ENCODE peak calls at places on chromosomes 4 and X, in five cellular contexts. N, U, O, G and S are unnamed samples.

GRCh38 chrX:46573331-46573895 is at the start of gene CHST7:
- DNase-seq in U (no peak), G (peak; percentile 81), N (peak; percentile 52), O (peak; percentile 67), S (peak; percentile 46)

GRCh38 chrX:150038356-150038755 is 100.1 kb upstream of the EOLA2 start:
- DNase-seq in N (no peak), G (no peak), O (no peak), U (no peak), S (no peak)

GRCh38 chrX:5724123-5724522 is 504.5 kb downstream of the NLGN4X start:
- DNase-seq in N (no peak), O (no peak), U (no peak), G (no peak), S (no peak)

GRCh38 chrX:149124526-149125108 is 380.5 kb downstream of the IDS start:
- DNase-seq in N (no peak), U (no peak), O (no peak), G (no peak), S (no peak)

GRCh38 chr4:113555868-113556267 is 205.7 kb downstream of the CAMK2D start:
- DNase-seq in G (no peak), O (no peak), N (no peak), U (no peak), S (no peak)

GRCh38 chr4:3434891-3435683 is 6.7 kb upstream of the HGFAC start:
- DNase-seq in G (no peak), N (no peak), O (no peak), U (no peak), S (no peak)

GRCh38 chrX:27307546-27307945 is 155.6 kb downstream of the PPP4R3C start:
- DNase-seq in U (no peak), G (no peak), O (no peak), N (no peak), S (no peak)

GRCh38 chrX:27728291-27728690 is 79.5 kb upstream of the MAGEB10 start:
- DNase-seq in N (peak; percentile 42), G (no peak), O (no peak), U (no peak), S (peak; percentile 23)

GRCh38 chr4:157204634-157205244 is 15.8 kb upstream of the GRIA2 start:
- DNase-seq in O (peak; percentile 35), U (peak; percentile 49), N (peak; percentile 1), G (peak; percentile 30), S (peak; percentile 13)

GRCh38 chrX:1205681-1206611 is 6.5 kb downstream of the CRLF2 start:
- DNase-seq in O (peak; percentile 65), U (peak; percentile 65), N (peak; percentile 59), G (peak; percentile 8), S (peak; percentile 95)

GRCh38 chrX:134484039-134484438 is 24.1 kb downstream of the HPRT1 start:
- DNase-seq in U (no peak), G (peak; percentile 18), O (peak; percentile 7), N (peak; percentile 67), S (peak; percentile 36)

GRCh38 chrX:109997786-109998452 is 5.0 kb upstream of the TMEM164 start:
- DNase-seq in O (no peak), G (no peak), U (no peak), N (no peak), S (no peak)

GRCh38 chr4:8269535-8270417 is at the start of gene HTRA3:
- DNase-seq in U (no peak), O (no peak), G (no peak), N (peak; percentile 31), S (no peak)

GRCh38 chr4:6118201-6118600 is 82.1 kb downstream of the JAKMIP1 start:
- DNase-seq in O (no peak), G (no peak), N (no peak), U (no peak), S (no peak)

DNA sequence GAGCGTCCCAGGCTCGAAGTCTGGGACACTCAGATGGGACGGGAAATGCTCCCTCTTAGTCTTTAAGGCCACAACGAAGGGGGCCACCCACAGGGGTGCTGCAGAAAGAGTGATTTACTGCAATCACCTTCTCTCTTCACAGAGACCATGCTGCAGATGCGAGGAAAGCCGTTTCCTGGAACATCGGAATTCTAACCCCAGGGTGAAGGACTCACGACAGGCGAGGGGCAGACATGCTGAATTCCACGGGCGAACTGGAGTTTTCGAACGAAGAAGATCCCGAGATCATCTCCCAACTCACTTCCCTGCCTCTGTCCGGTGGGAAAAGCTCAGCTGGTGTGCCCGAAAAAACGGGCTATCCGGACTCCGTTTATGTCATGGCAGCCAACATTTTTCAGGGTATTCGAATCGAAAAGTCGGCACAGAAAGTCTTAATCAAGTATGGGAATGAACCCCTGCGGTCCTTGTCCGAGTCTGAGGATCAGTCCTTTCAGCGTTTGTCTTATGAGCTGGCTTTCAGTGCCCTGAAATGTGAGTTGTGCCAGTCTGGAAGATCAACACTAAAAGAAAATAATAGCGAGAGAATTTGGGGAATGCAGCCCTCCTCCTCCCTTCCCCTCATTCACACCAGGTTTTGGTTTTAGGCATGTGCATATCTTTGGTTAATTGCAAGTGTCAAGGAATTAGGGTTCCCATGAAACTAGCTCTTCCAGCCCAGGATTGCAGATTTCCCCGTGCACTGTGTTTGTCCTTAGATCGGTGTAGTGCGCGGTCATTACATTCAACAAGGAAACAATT is 905 bp downstream of the NSUN7 start:
- DNase-seq in G (peak; percentile 38), N (no peak), O (no peak), U (peak; percentile 15), S (no peak)
- TF ChIP-seq RAD21 in G (no peak), N (no peak), O (no peak), U (no peak), S (no peak)

GRCh38 chr4:127780598-127780997 is 1.5 kb upstream of the HSPA4L start:
- DNase-seq in U (no peak), G (no peak), O (no peak), N (no peak), S (no peak)

GRCh38 chr4:127782275-127783025 is at the start of gene HSPA4L:
- DNase-seq in O (peak; percentile 65), G (no peak), U (no peak), N (peak; percentile 45), S (peak; percentile 63)

GRCh38 chr4:127783026-127783769 is 1.1 kb downstream of the HSPA4L start:
- DNase-seq in U (no peak), G (peak; percentile 46), O (peak; percentile 42), N (peak; percentile 65), S (peak; percentile 24)

GRCh38 chr4:127781303-127782024 is 658 bp upstream of the HSPA4L start:
- DNase-seq in O (peak; percentile 15), N (peak; percentile 15), G (peak; percentile 82), U (no peak), S (no peak)

DNA sequence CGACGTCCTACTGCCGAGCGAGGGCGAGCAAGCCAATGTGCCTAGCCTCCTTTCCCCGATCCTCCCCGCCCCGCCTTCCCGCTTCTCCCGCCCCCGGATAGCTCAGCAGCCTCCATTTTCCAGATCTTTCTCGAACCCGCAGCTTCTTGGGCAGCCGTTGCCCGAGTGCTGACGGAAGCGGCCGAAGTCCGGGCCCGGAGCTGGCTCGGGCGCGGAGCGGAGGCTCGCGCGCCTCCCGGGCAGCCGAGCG is 172 bp upstream of the HSPA4L start:
- DNase-seq in U (peak; percentile 83), N (peak; percentile 81), G (peak; percentile 97), O (peak; percentile 64), S (peak; percentile 65)
- TF ChIP-seq RAD21 in U (no peak), N (no peak), G (no peak), O (no peak), S (no peak)

GRCh38 chr4:109235683-109236082 is 66.8 kb downstream of the COL25A1 start:
- DNase-seq in U (no peak), N (no peak), O (no peak), G (no peak), S (no peak)
- TF ChIP-seq RAD21 in U (no peak), N (no peak), O (no peak), G (no peak), S (no peak)

GRCh38 chrX:152451731-152451980 is 541 bp upstream of the GABRA3 start:
- DNase-seq in O (no peak), U (no peak), G (no peak), N (no peak), S (no peak)
- TF ChIP-seq RAD21 in O (no peak), U (no peak), G (no peak), N (no peak), S (no peak)

GRCh38 chr4:142406051-142406549 is 440.0 kb downstream of the INPP4B start:
- DNase-seq in O (no peak), G (no peak), U (no peak), N (no peak), S (no peak)

GRCh38 chr4:142405021-142405991 is 440.8 kb downstream of the INPP4B start:
- DNase-seq in G (no peak), N (peak; percentile 68), U (no peak), O (peak; percentile 9), S (no peak)

GRCh38 chr4:142402156-142402555 is 443.9 kb downstream of the INPP4B start:
- DNase-seq in U (no peak), O (no peak), N (no peak), G (no peak), S (no peak)

GRCh38 chr4:142402925-142403324 is 443.2 kb downstream of the INPP4B start:
- DNase-seq in O (no peak), N (peak; percentile 39), U (no peak), G (no peak), S (no peak)

DNA sequence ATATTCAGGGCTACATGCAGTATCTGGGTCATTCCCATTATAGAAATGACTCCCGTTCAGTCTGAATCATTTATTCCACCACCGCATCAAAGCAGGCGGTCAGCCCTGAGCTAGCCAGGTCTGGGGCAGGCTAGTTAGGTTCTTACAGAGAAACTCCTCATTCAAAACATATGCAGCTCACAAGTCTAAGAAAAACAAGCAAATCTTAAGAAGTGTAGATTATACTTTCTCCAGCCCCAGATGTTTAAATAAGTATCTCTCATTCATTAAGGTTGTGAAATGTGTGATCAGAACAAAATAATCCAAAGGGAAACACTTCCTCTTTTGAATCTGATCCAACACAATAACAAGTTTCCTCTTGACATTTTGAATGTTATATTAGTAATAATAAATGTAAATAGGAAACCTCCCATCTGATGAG is 441.9 kb downstream of the INPP4B start:
- DNase-seq in O (peak; percentile 20), U (no peak), N (peak; percentile 72), G (no peak), S (peak; percentile 82)
- TF ChIP-seq RAD21 in O (no peak), U (no peak), N (no peak), G (no peak), S (no peak)

GRCh38 chrX:37609727-37610126 is 38.3 kb downstream of the LANCL3 start:
- DNase-seq in U (no peak), O (no peak), G (no peak), N (no peak), S (no peak)

GRCh38 chrX:37599735-37600134 is 28.3 kb downstream of the LANCL3 start:
- DNase-seq in U (no peak), G (no peak), N (no peak), O (no peak), S (no peak)

GRCh38 chrX:37608156-37608555 is 36.7 kb downstream of the LANCL3 start:
- DNase-seq in U (no peak), N (no peak), G (no peak), O (no peak), S (no peak)

DNA sequence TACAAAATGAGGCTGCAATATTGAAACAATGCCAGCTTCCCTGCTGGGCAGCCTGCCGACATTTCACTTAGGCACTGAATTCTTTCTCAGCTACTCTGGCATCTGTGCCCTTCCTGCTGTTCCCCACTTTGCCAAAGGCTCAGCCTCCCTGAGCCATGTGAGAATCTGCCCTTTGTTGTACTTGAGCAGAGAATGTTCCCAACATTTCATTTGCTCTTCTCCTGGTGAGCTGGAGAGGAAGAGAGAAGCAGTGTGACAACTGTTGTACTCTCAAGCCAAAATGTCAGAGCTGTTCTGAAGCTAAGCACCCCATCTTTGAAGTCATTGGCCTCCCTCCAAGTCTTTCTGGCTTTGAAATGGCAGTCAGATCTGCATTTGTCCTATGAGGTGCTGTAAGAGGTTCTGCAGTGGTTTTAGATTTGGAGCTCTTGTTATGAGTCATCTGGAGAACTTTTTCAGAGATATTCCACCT is 32.5 kb downstream of the LANCL3 start:
- DNase-seq in O (no peak), G (no peak), N (no peak), U (no peak), S (no peak)
- TF ChIP-seq RAD21 in O (no peak), G (no peak), N (no peak), U (no peak), S (no peak)